ENCODE peak calls at places on chromosomes 7 and 10, in five cellular contexts. G is right cardiac atrium; S is A549; I is stimulated activated CD4-positive, alpha-beta T cell treated with anti-CD3 and anti-CD28 coated beads, Interleukin-2, amount 100 ng/mL, for 4 hours; P is HCT116. V is an unnamed sample.

GRCh38 chr10:129792864-129793263 is 171.2 kb downstream of the EBF3 start:
- DNase-seq in G (no peak), S (no peak), I (no peak), P (no peak), V (no peak)

GRCh38 chr10:71268247-71268691 is 50.8 kb upstream of the SLC29A3 start:
- DNase-seq in G (peak), S (peak), I (no peak), P (no peak), V (peak)

GRCh38 chr7:585229-585711 is 65.6 kb upstream of the PDGFA start:
- DNase-seq in G (peak), S (no peak), I (peak), P (no peak), V (no peak)

GRCh38 chr7:824106-824505 is 8.2 kb upstream of the SUN1 start:
- DNase-seq in G (no peak), S (no peak), I (no peak), P (no peak), V (peak)

GRCh38 chr10:29585488-29585976 is 49.2 kb downstream of the SVIL start:
- DNase-seq in G (peak), S (no peak), I (no peak), P (no peak), V (peak)

GRCh38 chr10:130721971-130722370 is 585.8 kb downstream of the GLRX3 start:
- DNase-seq in G (no peak), S (no peak), I (no peak), P (no peak), V (no peak)

GRCh38 chr10:409403-410040 is 274.3 kb downstream of the ZMYND11 start:
- DNase-seq in G (no peak), S (no peak), I (no peak), P (no peak), V (no peak)

GRCh38 chr7:121579639-121580038 is 183.5 kb upstream of the FAM3C start:
- DNase-seq in G (no peak), S (no peak), I (no peak), P (no peak), V (no peak)

GRCh38 chr10:75814071-75814470 is 382.6 kb downstream of the LRMDA start:
- DNase-seq in G (no peak), S (no peak), I (no peak), P (no peak), V (no peak)

GRCh38 chr7:82105463-82105862 is 335.6 kb upstream of the HGF start:
- DNase-seq in G (no peak), S (peak), I (no peak), P (peak), V (no peak)

GRCh38 chr10:91708174-91708861 is 75.4 kb upstream of the PPP1R3C start:
- DNase-seq in G (no peak), S (no peak), I (no peak), P (no peak), V (no peak)

GRCh38 chr10:93703066-93703465 is 674 bp upstream of the FRA10AC1 start:
- DNase-seq in G (no peak), S (no peak), I (no peak), P (no peak), V (no peak)

GRCh38 chr10:51960494-51960895 is 261.1 kb upstream of the CSTF2T start:
- DNase-seq in G (no peak), S (peak), I (no peak), P (peak), V (no peak)

GRCh38 chr10:22646291-22646926 is 68.0 kb downstream of the PIP4K2A start:
- DNase-seq in G (no peak), S (no peak), I (no peak), P (no peak), V (no peak)

GRCh38 chr7:105530546-105530945 is 1.5 kb upstream of the RINT1 start:
- DNase-seq in G (no peak), S (no peak), I (no peak), P (no peak), V (no peak)

GRCh38 chr10:69479241-69479730 is 28.0 kb downstream of the TSPAN15 start:
- DNase-seq in G (peak), S (no peak), I (no peak), P (no peak), V (peak)

GRCh38 chr7:19900118-19900517 is 126.7 kb upstream of the TMEM196 start:
- DNase-seq in G (no peak), S (no peak), I (no peak), P (no peak), V (no peak)

GRCh38 chr10:108709927-108710722 is 1213.2 kb downstream of the XPNPEP1 start:
- DNase-seq in G (no peak), S (no peak), I (no peak), P (no peak), V (no peak)

GRCh38 chr10:17735166-17735941 is 16.6 kb upstream of the TMEM236 start:
- DNase-seq in G (peak), S (no peak), I (no peak), P (no peak), V (peak)

GRCh38 chr10:15084502-15084922 is 4.1 kb downstream of the ACBD7 start:
- DNase-seq in G (no peak), S (peak), I (no peak), P (peak), V (peak)

GRCh38 chr10:14200645-14201534 is 129.8 kb downstream of the FRMD4A start:
- DNase-seq in G (no peak), S (no peak), I (no peak), P (no peak), V (no peak)

GRCh38 chr7:27661776-27662489 is 750 bp downstream of the HIBADH start:
- DNase-seq in G (peak), S (no peak), I (no peak), P (no peak), V (peak)